ENCODE peak calls at places on chromosomes 2 and 18, in seven cellular contexts. One of them, this sample, is unnamed.

GRCh38 chr2:241551599-241551997 is 6.9 kb upstream of the BOK start:
- DNase-seq in B cell: no peak
- DNase-seq in transverse colon: no peak
- DNase-seq in progenitor cell of endocrine pancreas: no peak
- DNase-seq in mesothelial cell of epicardium: no peak
- DNase-seq in bronchial epithelial cell: no peak
- DNase-seq in body of pancreas: no peak
- DNase-seq in this sample: no peak

GRCh38 chr18:78830161-78830560 is 149.5 kb upstream of the SALL3 start:
- DNase-seq in transverse colon: no peak
- DNase-seq in progenitor cell of endocrine pancreas: no peak
- DNase-seq in bronchial epithelial cell: no peak
- DNase-seq in B cell: no peak
- DNase-seq in mesothelial cell of epicardium: no peak
- DNase-seq in body of pancreas: no peak
- DNase-seq in this sample: no peak

GRCh38 chr2:159010340-159010739 is 41.9 kb downstream of the TANC1 start:
- DNase-seq in progenitor cell of endocrine pancreas: no peak
- DNase-seq in B cell: no peak
- DNase-seq in mesothelial cell of epicardium: no peak
- DNase-seq in bronchial epithelial cell: peak
- DNase-seq in body of pancreas: no peak
- DNase-seq in transverse colon: no peak
- DNase-seq in this sample: peak

GRCh38 chr2:173119944-173120343 is 44.3 kb downstream of the MAP3K20 start:
- DNase-seq in progenitor cell of endocrine pancreas: no peak
- DNase-seq in B cell: no peak
- DNase-seq in body of pancreas: no peak
- DNase-seq in mesothelial cell of epicardium: no peak
- DNase-seq in transverse colon: no peak
- DNase-seq in bronchial epithelial cell: no peak
- DNase-seq in this sample: no peak

GRCh38 chr2:15122915-15123314 is 438.2 kb downstream of the NBAS start:
- DNase-seq in body of pancreas: no peak
- DNase-seq in B cell: no peak
- DNase-seq in transverse colon: no peak
- DNase-seq in progenitor cell of endocrine pancreas: no peak
- DNase-seq in bronchial epithelial cell: peak
- DNase-seq in mesothelial cell of epicardium: no peak
- DNase-seq in this sample: no peak

GRCh38 chr2:215657844-215658243 is 222.0 kb upstream of the FN1 start:
- DNase-seq in mesothelial cell of epicardium: no peak
- DNase-seq in B cell: no peak
- DNase-seq in body of pancreas: no peak
- DNase-seq in progenitor cell of endocrine pancreas: no peak
- DNase-seq in bronchial epithelial cell: peak
- DNase-seq in transverse colon: no peak
- DNase-seq in this sample: peak

GRCh38 chr2:8536686-8537571 is 144.9 kb upstream of the ID2 start:
- DNase-seq in progenitor cell of endocrine pancreas: no peak
- DNase-seq in B cell: no peak
- DNase-seq in bronchial epithelial cell: no peak
- DNase-seq in mesothelial cell of epicardium: no peak
- DNase-seq in body of pancreas: no peak
- DNase-seq in transverse colon: no peak
- DNase-seq in this sample: no peak

GRCh38 chr2:206028101-206028500 is 57.9 kb downstream of the INO80D start:
- DNase-seq in transverse colon: no peak
- DNase-seq in progenitor cell of endocrine pancreas: no peak
- DNase-seq in B cell: no peak
- DNase-seq in bronchial epithelial cell: no peak
- DNase-seq in body of pancreas: no peak
- DNase-seq in mesothelial cell of epicardium: no peak
- DNase-seq in this sample: no peak

GRCh38 chr2:100254646-100255210 is 67.6 kb downstream of the LONRF2 start:
- DNase-seq in progenitor cell of endocrine pancreas: no peak
- DNase-seq in bronchial epithelial cell: no peak
- DNase-seq in B cell: no peak
- DNase-seq in transverse colon: no peak
- DNase-seq in mesothelial cell of epicardium: no peak
- DNase-seq in body of pancreas: no peak
- DNase-seq in this sample: no peak

GRCh38 chr18:48004577-48004976 is 74.1 kb upstream of the SMAD2 start:
- DNase-seq in body of pancreas: no peak
- DNase-seq in bronchial epithelial cell: peak
- DNase-seq in B cell: no peak
- DNase-seq in transverse colon: no peak
- DNase-seq in progenitor cell of endocrine pancreas: no peak
- DNase-seq in mesothelial cell of epicardium: no peak
- DNase-seq in this sample: no peak

GRCh38 chr18:24064701-24065100 is 50.1 kb downstream of the TTC39C start:
- DNase-seq in transverse colon: no peak
- DNase-seq in B cell: no peak
- DNase-seq in body of pancreas: no peak
- DNase-seq in mesothelial cell of epicardium: no peak
- DNase-seq in progenitor cell of endocrine pancreas: no peak
- DNase-seq in bronchial epithelial cell: peak
- DNase-seq in this sample: no peak

GRCh38 chr2:169001116-169001815 is 29.9 kb downstream of the ABCB11 start:
- DNase-seq in bronchial epithelial cell: no peak
- DNase-seq in B cell: no peak
- DNase-seq in body of pancreas: no peak
- DNase-seq in progenitor cell of endocrine pancreas: no peak
- DNase-seq in transverse colon: no peak
- DNase-seq in mesothelial cell of epicardium: no peak
- DNase-seq in this sample: no peak

GRCh38 chr2:47945036-47945781 is 38.9 kb upstream of the FBXO11 start:
- DNase-seq in transverse colon: no peak
- DNase-seq in B cell: no peak
- DNase-seq in progenitor cell of endocrine pancreas: no peak
- DNase-seq in bronchial epithelial cell: no peak
- DNase-seq in body of pancreas: no peak
- DNase-seq in mesothelial cell of epicardium: no peak
- DNase-seq in this sample: no peak

GRCh38 chr18:8904316-8904715 is 198.2 kb upstream of the NDUFV2 start:
- DNase-seq in body of pancreas: no peak
- DNase-seq in mesothelial cell of epicardium: no peak
- DNase-seq in bronchial epithelial cell: no peak
- DNase-seq in progenitor cell of endocrine pancreas: no peak
- DNase-seq in transverse colon: no peak
- DNase-seq in B cell: no peak
- DNase-seq in this sample: no peak

GRCh38 chr18:8895987-8896619 is 190.7 kb downstream of the MTCL1 start:
- DNase-seq in body of pancreas: no peak
- DNase-seq in B cell: no peak
- DNase-seq in transverse colon: no peak
- DNase-seq in progenitor cell of endocrine pancreas: no peak
- DNase-seq in bronchial epithelial cell: peak
- DNase-seq in mesothelial cell of epicardium: no peak
- DNase-seq in this sample: peak

GRCh38 chr18:8900552-8900951 is 195.2 kb downstream of the MTCL1 start:
- DNase-seq in progenitor cell of endocrine pancreas: no peak
- DNase-seq in transverse colon: no peak
- DNase-seq in body of pancreas: no peak
- DNase-seq in mesothelial cell of epicardium: no peak
- DNase-seq in B cell: no peak
- DNase-seq in bronchial epithelial cell: no peak
- DNase-seq in this sample: no peak

GRCh38 chr18:8898990-8899389 is 193.6 kb downstream of the MTCL1 start:
- DNase-seq in body of pancreas: no peak
- DNase-seq in bronchial epithelial cell: no peak
- DNase-seq in transverse colon: no peak
- DNase-seq in progenitor cell of endocrine pancreas: no peak
- DNase-seq in mesothelial cell of epicardium: no peak
- DNase-seq in B cell: no peak
- DNase-seq in this sample: no peak

DNA sequence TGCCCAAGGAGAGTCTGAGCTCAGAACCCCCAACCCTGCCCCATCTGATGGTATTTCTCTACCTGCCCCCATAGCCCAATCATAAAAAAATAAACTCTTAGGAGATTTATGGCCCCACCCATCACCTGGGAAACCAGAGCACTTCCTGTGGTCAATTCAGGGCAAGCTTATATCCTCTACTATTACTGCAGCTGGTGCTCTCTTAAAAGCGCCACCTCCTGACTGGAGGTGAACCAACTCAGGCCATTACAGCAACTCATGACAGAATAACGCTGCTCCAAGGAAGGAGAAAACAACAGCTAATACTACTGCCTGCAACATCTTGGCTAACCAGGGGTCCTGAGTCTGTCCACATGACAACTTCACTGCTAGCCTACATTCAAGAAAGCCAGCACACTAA is 195.7 kb downstream of the MTCL1 start:
- DNase-seq in bronchial epithelial cell: no peak
- DNase-seq in mesothelial cell of epicardium: no peak
- DNase-seq in progenitor cell of endocrine pancreas: no peak
- DNase-seq in body of pancreas: no peak
- DNase-seq in B cell: no peak
- DNase-seq in transverse colon: no peak
- DNase-seq in this sample: no peak
- TF ChIP-seq CTCF in bronchial epithelial cell: no peak
- TF ChIP-seq CTCF in mesothelial cell of epicardium: no peak
- TF ChIP-seq CTCF in progenitor cell of endocrine pancreas: no peak
- TF ChIP-seq CTCF in body of pancreas: no peak
- TF ChIP-seq CTCF in B cell: no peak
- TF ChIP-seq CTCF in transverse colon: no peak
- TF ChIP-seq CTCF in this sample: no peak

DNA sequence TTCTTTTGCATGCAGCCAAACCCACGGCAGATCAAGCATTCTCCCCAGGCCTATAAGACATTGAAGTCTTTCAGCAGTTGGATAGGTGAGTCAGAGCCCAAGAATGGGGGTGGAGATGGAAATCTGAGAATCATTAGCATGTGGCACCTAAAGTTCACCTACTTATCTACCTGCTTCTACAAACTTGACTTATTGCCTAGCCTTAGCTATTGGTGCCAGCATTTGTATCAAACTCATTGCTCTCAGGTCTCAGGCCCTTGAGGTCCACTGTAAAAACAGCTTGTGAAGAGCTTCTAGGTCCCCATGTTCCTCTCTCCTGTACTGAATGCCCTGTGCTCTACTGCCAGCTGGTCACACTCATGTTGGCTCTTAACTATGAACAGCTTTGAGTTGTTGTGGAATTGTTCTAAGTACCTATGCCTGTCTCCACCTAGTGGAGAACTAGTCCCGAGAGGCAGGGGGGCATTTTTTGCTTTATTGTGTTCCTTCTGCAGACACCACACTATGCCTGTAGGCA is 278.4 kb upstream of the SPRED2 start:
- DNase-seq in mesothelial cell of epicardium: no peak
- DNase-seq in bronchial epithelial cell: peak
- DNase-seq in progenitor cell of endocrine pancreas: no peak
- DNase-seq in B cell: peak
- DNase-seq in transverse colon: no peak
- DNase-seq in body of pancreas: no peak
- DNase-seq in this sample: peak
- TF ChIP-seq CTCF in mesothelial cell of epicardium: no peak
- TF ChIP-seq CTCF in bronchial epithelial cell: peak
- TF ChIP-seq CTCF in progenitor cell of endocrine pancreas: peak
- TF ChIP-seq CTCF in B cell: no peak
- TF ChIP-seq CTCF in transverse colon: no peak
- TF ChIP-seq CTCF in body of pancreas: no peak
- TF ChIP-seq CTCF in this sample: peak

DNA sequence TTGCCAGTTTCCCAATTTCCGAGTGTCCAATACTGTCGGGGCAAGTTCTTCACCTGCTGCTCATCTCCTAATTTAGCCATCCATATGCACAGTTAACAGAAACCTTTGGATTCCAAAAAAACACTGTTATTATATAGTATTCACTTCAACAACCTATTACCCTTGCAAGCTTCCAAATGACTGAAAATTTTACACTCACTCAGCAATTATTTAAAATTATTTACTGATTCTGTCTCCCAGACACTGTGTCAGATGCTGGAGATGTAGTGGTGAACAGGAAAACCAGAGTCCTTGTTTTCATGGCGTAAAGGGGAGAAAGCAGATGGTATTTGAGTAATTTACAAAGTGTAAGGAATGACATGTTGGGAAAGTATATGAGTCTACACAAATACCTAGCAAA is 53.7 kb upstream of the BMPR2 start:
- DNase-seq in bronchial epithelial cell: no peak
- DNase-seq in mesothelial cell of epicardium: no peak
- DNase-seq in B cell: no peak
- DNase-seq in body of pancreas: no peak
- DNase-seq in progenitor cell of endocrine pancreas: no peak
- DNase-seq in transverse colon: no peak
- DNase-seq in this sample: no peak
- TF ChIP-seq CTCF in bronchial epithelial cell: no peak
- TF ChIP-seq CTCF in mesothelial cell of epicardium: no peak
- TF ChIP-seq CTCF in B cell: no peak
- TF ChIP-seq CTCF in body of pancreas: no peak
- TF ChIP-seq CTCF in progenitor cell of endocrine pancreas: no peak
- TF ChIP-seq CTCF in transverse colon: no peak
- TF ChIP-seq CTCF in this sample: no peak

GRCh38 chr18:36405611-36406010 is 108.1 kb downstream of the FHOD3 start:
- DNase-seq in bronchial epithelial cell: no peak
- DNase-seq in body of pancreas: no peak
- DNase-seq in transverse colon: no peak
- DNase-seq in mesothelial cell of epicardium: no peak
- DNase-seq in progenitor cell of endocrine pancreas: no peak
- DNase-seq in B cell: no peak
- DNase-seq in this sample: no peak

GRCh38 chr18:36401462-36401861 is 103.9 kb downstream of the FHOD3 start:
- DNase-seq in progenitor cell of endocrine pancreas: no peak
- DNase-seq in transverse colon: no peak
- DNase-seq in mesothelial cell of epicardium: no peak
- DNase-seq in bronchial epithelial cell: no peak
- DNase-seq in B cell: no peak
- DNase-seq in body of pancreas: no peak
- DNase-seq in this sample: no peak

GRCh38 chr18:36403896-36404824 is 106.6 kb downstream of the FHOD3 start:
- DNase-seq in mesothelial cell of epicardium: no peak
- DNase-seq in bronchial epithelial cell: peak
- DNase-seq in transverse colon: no peak
- DNase-seq in progenitor cell of endocrine pancreas: no peak
- DNase-seq in B cell: no peak
- DNase-seq in body of pancreas: no peak
- DNase-seq in this sample: no peak

GRCh38 chr18:36399055-36399454 is 101.5 kb downstream of the FHOD3 start:
- DNase-seq in body of pancreas: no peak
- DNase-seq in progenitor cell of endocrine pancreas: no peak
- DNase-seq in transverse colon: no peak
- DNase-seq in B cell: no peak
- DNase-seq in mesothelial cell of epicardium: no peak
- DNase-seq in bronchial epithelial cell: peak
- DNase-seq in this sample: no peak

DNA sequence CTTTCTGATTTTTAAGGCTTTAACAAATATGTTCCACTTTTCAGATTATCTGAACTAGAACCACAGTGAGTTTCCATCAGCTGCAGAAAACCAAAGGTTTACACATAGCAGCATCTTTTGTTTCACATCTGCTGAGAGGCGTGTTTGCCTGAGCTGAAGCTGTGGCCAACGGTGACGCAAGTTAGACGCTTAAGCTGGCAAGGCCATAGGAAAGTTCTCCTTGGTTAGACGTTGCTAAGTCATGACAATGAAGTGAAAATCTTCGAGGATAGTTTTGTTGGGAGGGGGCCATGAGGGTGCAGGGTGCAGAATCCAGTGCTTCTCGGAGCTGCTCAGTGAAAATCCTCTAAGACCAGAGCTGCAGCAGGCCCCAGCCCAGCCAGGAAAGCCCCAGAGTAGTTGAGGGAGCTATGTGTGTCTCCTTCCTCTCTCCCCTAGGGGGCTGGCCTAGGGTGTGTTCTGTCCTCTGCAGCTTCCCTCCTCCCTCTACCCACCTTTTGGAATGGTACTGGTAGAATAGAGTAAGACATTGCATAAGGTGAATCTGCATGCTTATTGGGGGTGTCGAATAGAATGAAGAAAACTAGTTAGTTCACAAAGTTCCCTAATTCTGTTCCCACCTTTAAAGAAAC is 105.4 kb downstream of the FHOD3 start:
- DNase-seq in bronchial epithelial cell: no peak
- DNase-seq in mesothelial cell of epicardium: no peak
- DNase-seq in B cell: no peak
- DNase-seq in progenitor cell of endocrine pancreas: no peak
- DNase-seq in body of pancreas: peak
- DNase-seq in transverse colon: peak
- DNase-seq in this sample: peak
- TF ChIP-seq CTCF in bronchial epithelial cell: no peak
- TF ChIP-seq CTCF in mesothelial cell of epicardium: no peak
- TF ChIP-seq CTCF in B cell: no peak
- TF ChIP-seq CTCF in progenitor cell of endocrine pancreas: no peak
- TF ChIP-seq CTCF in body of pancreas: no peak
- TF ChIP-seq CTCF in transverse colon: no peak
- TF ChIP-seq CTCF in this sample: peak